ENCODE peak calls at places on chromosomes 11 and 22, in ten cellular contexts. D is tibial nerve; V is DND-41; W is CD8-positive, alpha-beta T cell; Z is GM12864; L is astrocyte of the spinal cord; Y is fibroblast of mammary gland; J is cardiac fibroblast; U is retinal pigment epithelial cell; T is left ventricle myocardium inferior. M is an unnamed sample.

GRCh38 chr11:113167599-113167998 is 146.8 kb upstream of the TTC12 start:
- DNase-seq in D (no peak), W (no peak), J (no peak), V (no peak), U (no peak), Y (no peak), Z (no peak), L (no peak), T (peak), M (no peak)

GRCh38 chr11:17923213-17923612 is 89.6 kb downstream of the SERGEF start:
- DNase-seq in T (peak), V (no peak), L (no peak), U (peak), Z (no peak), D (no peak), W (no peak), Y (peak), J (peak), M (peak)

GRCh38 chr22:49018601-49019000 is 809.1 kb downstream of the BRD1 start:
- DNase-seq in V (no peak), D (peak), Z (no peak), L (no peak), J (no peak), T (no peak), W (peak), U (no peak), Y (no peak), M (no peak)

GRCh38 chr22:25874327-25874726 is 132.3 kb downstream of the MYO18B start:
- DNase-seq in L (no peak), D (no peak), V (no peak), U (no peak), T (no peak), Z (no peak), J (no peak), W (no peak), Y (no peak), M (no peak)

GRCh38 chr11:18384157-18384641 is 10.2 kb upstream of the LDHA start:
- DNase-seq in L (peak), Z (peak), U (peak), W (no peak), T (peak), J (peak), Y (peak), D (peak), V (peak), M (peak)

GRCh38 chr11:34745209-34745608 is 124.3 kb downstream of the EHF start:
- DNase-seq in W (no peak), Y (no peak), T (no peak), Z (no peak), U (peak), V (no peak), L (no peak), D (no peak), J (no peak), M (no peak)

GRCh38 chr22:23786261-23786710 is 480 bp upstream of the SMARCB1 start:
- DNase-seq in D (no peak), U (no peak), T (no peak), Y (no peak), W (peak), J (no peak), Z (no peak), L (no peak), V (peak), M (peak)

GRCh38 chr11:2587976-2588748 is 111.6 kb downstream of the KCNQ1OT1 start:
- DNase-seq in Y (no peak), V (no peak), J (no peak), Z (no peak), L (no peak), U (no peak), T (peak), W (peak), D (no peak), M (no peak)

GRCh38 chr11:32173435-32173834 is 82.6 kb downstream of the RCN1 start:
- DNase-seq in T (peak), D (no peak), Z (no peak), W (no peak), U (no peak), V (no peak), Y (peak), L (peak), J (peak), M (peak)

GRCh38 chr11:102256251-102256650 is 61.0 kb upstream of the BIRC3 start:
- DNase-seq in Y (peak), W (no peak), D (no peak), T (no peak), U (no peak), Z (no peak), V (no peak), L (peak), J (peak), M (peak)

GRCh38 chr22:30287626-30288413 is 1.5 kb downstream of the CASTOR1 start:
- DNase-seq in Z (peak), U (peak), T (peak), J (peak), V (peak), L (peak), Y (peak), D (peak), W (peak), M (peak)

GRCh38 chr11:118914178-118914918 is 11.4 kb downstream of the BCL9L start:
- DNase-seq in V (peak), L (no peak), U (no peak), Z (no peak), T (peak), D (no peak), Y (no peak), W (peak), J (no peak), M (no peak)

GRCh38 chr22:38239101-38239761 is 33.6 kb downstream of the TMEM184B start:
- DNase-seq in L (peak), J (peak), D (no peak), T (no peak), Z (no peak), V (no peak), W (no peak), Y (peak), U (peak), M (peak)

GRCh38 chr11:9030601-9031000 is 26.8 kb upstream of the NRIP3 start:
- DNase-seq in L (no peak), D (no peak), Z (no peak), T (no peak), W (no peak), V (no peak), U (no peak), Y (no peak), J (no peak), M (no peak)

GRCh38 chr11:125431009-125431408 is 65.1 kb downstream of the FEZ1 start:
- DNase-seq in W (no peak), V (no peak), D (no peak), J (no peak), U (no peak), Z (no peak), L (no peak), T (no peak), Y (no peak), M (no peak)

GRCh38 chr11:6002202-6002699 is 4.5 kb downstream of the OR56A4 start:
- DNase-seq in T (no peak), V (no peak), Z (no peak), Y (no peak), L (no peak), W (no peak), J (no peak), D (no peak), U (no peak), M (no peak)

GRCh38 chr11:56841210-56841810 is 92.8 kb upstream of the OR9G4 start:
- DNase-seq in J (peak), Z (peak), L (peak), Y (peak), U (peak), W (peak), D (no peak), V (peak), T (no peak), M (peak)

GRCh38 chr11:31421840-31422239 is 52.2 kb downstream of the DNAJC24 start:
- DNase-seq in V (no peak), L (no peak), J (no peak), Y (no peak), T (no peak), Z (no peak), U (no peak), D (no peak), W (no peak), M (no peak)

GRCh38 chr11:106105986-106106385 is 28.5 kb downstream of the AASDHPPT start:
- DNase-seq in T (no peak), L (no peak), U (no peak), W (no peak), J (no peak), Y (no peak), Z (no peak), V (no peak), D (no peak), M (no peak)

GRCh38 chr11:13965337-13965736 is 2.8 kb downstream of the SPON1 start:
- DNase-seq in L (no peak), D (no peak), T (no peak), W (no peak), Z (no peak), U (no peak), V (no peak), J (no peak), Y (no peak), M (no peak)

GRCh38 chr11:126832387-126832786 is 168.2 kb downstream of the KIRREL3 start:
- DNase-seq in L (no peak), J (no peak), Z (no peak), U (no peak), D (no peak), W (no peak), T (no peak), Y (no peak), V (no peak), M (no peak)

GRCh38 chr11:41498726-41499125 is 39.3 kb upstream of the LRRC4C start:
- DNase-seq in T (no peak), W (no peak), J (peak), Z (no peak), V (no peak), U (no peak), L (peak), Y (peak), D (no peak), M (no peak)

GRCh38 chr11:79110308-79110707 is 330.5 kb downstream of the TENM4 start:
- DNase-seq in U (no peak), D (no peak), W (no peak), Y (no peak), J (no peak), V (no peak), L (no peak), T (no peak), Z (no peak), M (no peak)

GRCh38 chr22:19291218-19291579 is 320 bp downstream of the CLTCL1 start:
- DNase-seq in J (no peak), V (peak), Y (no peak), D (no peak), U (no peak), Z (no peak), W (no peak), T (peak), L (peak), M (no peak)

GRCh38 chr11:68409748-68410344 is 50.7 kb upstream of the PPP6R3 start:
- DNase-seq in L (no peak), Z (no peak), W (no peak), U (no peak), J (no peak), V (no peak), D (no peak), Y (no peak), T (no peak), M (no peak)

GRCh38 chr22:24144056-24144455 is 37.2 kb upstream of the SUSD2 start:
- DNase-seq in W (no peak), D (no peak), Y (no peak), V (no peak), L (no peak), U (no peak), Z (no peak), T (no peak), J (no peak), M (no peak)

GRCh38 chr22:28282346-28282745 is 363.3 kb upstream of the PITPNB start:
- DNase-seq in T (no peak), V (no peak), J (peak), L (peak), W (no peak), D (no peak), Z (no peak), U (no peak), Y (peak), M (peak)

GRCh38 chr11:394034-394857 is at the start of gene PKP3:
- DNase-seq in J (peak), V (no peak), D (no peak), Y (peak), W (no peak), Z (no peak), U (no peak), L (peak), T (no peak), M (peak)

GRCh38 chr11:119356349-119357031 is 10.0 kb upstream of the MFRP start:
- DNase-seq in U (no peak), W (peak), D (peak), V (peak), L (peak), T (peak), Z (no peak), J (peak), Y (peak), M (peak)

GRCh38 chr11:130314749-130315285 is at the start of gene ZBTB44:
- DNase-seq in L (peak), J (peak), Z (peak), W (peak), T (peak), V (peak), U (peak), Y (peak), D (peak), M (peak)

GRCh38 chr11:126088999-126089398 is 26.3 kb upstream of the CDON start:
- DNase-seq in V (no peak), T (no peak), D (no peak), W (no peak), L (no peak), J (no peak), Y (no peak), U (no peak), Z (no peak), M (no peak)

GRCh38 chr11:45110562-45110961 is 35.9 kb upstream of the PRDM11 start:
- DNase-seq in J (peak), D (no peak), Y (peak), W (peak), U (no peak), L (peak), Z (peak), V (peak), T (no peak), M (peak)

GRCh38 chr22:22955866-22956535 is 68.4 kb downstream of the IGLL5 start:
- DNase-seq in V (peak), Y (peak), J (peak), T (no peak), Z (peak), W (peak), L (peak), U (peak), D (peak), M (peak)

GRCh38 chr22:44543362-44543761 is 45.3 kb upstream of the RTL6 start:
- DNase-seq in Z (no peak), Y (no peak), D (no peak), W (no peak), L (no peak), J (no peak), U (no peak), T (no peak), V (no peak), M (no peak)

GRCh38 chr11:127027000-127027399 is 26.4 kb upstream of the KIRREL3 start:
- DNase-seq in L (no peak), J (no peak), U (no peak), W (no peak), V (no peak), D (no peak), Y (no peak), Z (no peak), T (no peak), M (no peak)

GRCh38 chr22:35705141-35705540 is 12.5 kb upstream of the APOL5 start:
- DNase-seq in U (no peak), J (peak), D (no peak), Y (peak), T (no peak), L (peak), Z (no peak), W (no peak), V (no peak), M (peak)

DNA sequence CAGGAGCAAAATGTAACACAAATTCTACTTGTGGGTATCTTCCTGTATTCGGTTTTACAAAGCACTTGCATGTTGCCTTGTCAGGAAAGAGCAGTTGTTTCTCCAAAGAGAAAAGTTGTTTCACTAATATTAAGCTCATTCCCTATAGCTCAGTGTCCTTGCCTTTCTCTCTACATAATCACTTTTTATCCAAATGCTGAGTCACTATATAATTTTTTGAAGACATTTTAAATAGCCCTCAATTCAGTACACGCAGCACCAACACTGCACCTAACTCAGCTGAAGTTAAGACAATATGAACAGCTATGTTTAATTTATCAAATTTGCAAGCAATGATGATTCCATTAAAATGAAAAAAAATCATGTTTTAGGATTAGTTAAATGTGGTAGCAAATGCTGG is 14.5 kb upstream of the MRTFA start:
- DNase-seq in L (no peak), V (no peak), W (no peak), J (no peak), Y (no peak), U (no peak), D (no peak), T (no peak), Z (no peak), M (no peak)
- H3K4me3 ChIP-seq in L (no peak), V (no peak), W (no peak), J (no peak), Y (peak), U (no peak), D (no peak), T (peak), Z (peak), M (no peak)

GRCh38 chr11:36469063-36469462 is 41.0 kb downstream of the TRAF6 start:
- DNase-seq in U (no peak), Y (peak), D (no peak), V (peak), J (peak), T (no peak), L (peak), W (no peak), Z (no peak), M (no peak)
- TF ChIP-seq CTCF in U (peak), Y (peak), D (no peak), V (peak), J (peak), T (no peak), L (peak), W (no peak), Z (peak), M (peak)

DNA sequence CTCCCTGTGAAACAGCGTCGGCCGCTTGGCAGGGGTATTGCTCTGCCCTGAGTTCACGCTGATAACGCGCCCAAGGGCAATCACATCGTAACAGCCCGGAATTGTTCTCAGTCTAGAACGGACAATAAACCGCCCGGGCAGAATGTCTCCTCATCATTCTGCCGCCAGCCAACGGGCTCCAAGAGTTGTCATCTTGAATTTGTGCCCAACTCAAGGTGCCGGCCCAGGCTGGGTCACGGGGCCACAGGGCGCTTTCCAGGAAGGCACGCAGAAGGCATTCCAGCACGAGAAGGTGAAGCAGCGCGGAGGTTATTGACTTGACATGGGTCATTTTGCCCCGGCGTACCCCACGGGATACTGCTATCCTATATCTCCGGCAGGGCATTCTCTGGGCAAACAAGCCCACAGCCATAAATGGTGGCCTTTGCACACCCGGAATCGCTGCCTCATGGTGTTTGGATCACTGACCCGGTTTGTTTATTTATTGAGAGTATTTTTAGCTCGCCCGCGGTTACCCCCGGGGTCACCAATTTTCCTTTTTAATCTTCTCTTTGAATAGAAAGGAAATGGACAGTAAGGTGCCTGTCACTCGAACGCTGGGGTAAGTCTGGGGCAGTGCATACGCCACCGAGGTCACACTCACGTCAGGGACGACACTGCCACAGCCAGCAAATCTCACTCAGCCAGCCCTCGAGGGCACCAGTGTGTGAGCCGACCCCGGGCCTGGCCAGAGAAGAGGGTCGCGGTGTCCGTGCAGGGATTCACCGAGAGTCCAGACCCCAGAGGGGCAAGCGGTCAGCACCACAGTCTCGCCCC is 72.4 kb upstream of the FGF3 start:
- DNase-seq in Z (no peak), Y (no peak), J (no peak), U (no peak), W (no peak), D (no peak), V (no peak), L (no peak), T (no peak), M (no peak)
- H3K4me3 ChIP-seq in Z (no peak), Y (no peak), J (no peak), U (no peak), W (no peak), D (no peak), V (no peak), L (no peak), T (no peak), M (no peak)

DNA sequence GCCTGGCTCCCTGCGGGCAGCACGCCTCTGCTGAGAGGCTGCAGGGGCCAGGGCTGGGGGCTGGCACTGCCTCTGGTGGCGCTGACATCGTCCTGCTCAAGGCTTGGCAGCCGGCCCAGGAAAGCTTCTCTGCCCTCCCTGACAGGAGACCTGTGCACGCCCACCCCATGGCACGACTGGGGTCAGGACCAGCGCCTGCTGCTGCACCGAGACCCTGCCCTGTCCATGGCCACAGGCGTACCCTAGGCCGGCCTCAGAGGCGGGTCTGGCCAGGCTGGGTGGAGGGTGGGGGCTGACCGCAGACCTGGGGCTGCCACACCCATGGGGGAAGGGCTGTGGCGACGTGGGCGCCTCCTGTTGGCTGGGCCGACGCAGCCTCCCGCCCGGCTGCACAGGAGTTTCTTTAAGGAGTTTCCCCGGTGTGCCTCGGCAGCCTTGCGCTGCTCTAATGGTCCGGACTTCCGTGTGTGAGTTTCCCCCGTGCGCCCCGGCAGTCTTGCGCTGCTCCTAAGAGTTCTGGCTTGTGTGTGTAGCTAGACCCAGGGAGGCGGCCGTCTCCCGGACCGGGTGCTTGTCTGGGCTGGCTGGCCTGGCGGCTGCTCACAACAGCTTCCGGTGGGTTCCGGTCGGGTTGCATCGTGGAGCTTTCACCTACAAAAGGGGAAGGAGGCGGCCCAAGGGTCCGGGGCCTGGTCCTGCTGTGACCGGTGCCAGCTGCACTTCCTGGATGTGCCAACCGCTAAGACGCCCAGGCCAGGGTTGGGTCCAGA is 4.7 kb downstream of the TRABD start:
- DNase-seq in D (peak), U (peak), V (peak), L (peak), T (peak), Z (peak), J (peak), W (peak), Y (peak), M (peak)
- TF ChIP-seq CTCF in D (peak), U (peak), V (peak), L (peak), T (peak), Z (peak), J (peak), W (peak), Y (no peak), M (peak)

GRCh38 chr11:47177229-47177845 is 658 bp upstream of the ARFGAP2 start:
- DNase-seq in U (peak), T (peak), J (peak), L (peak), D (peak), Z (peak), V (peak), W (peak), Y (peak), M (peak)

GRCh38 chr11:47178305-47178704 is 1.6 kb upstream of the ARFGAP2 start:
- DNase-seq in D (no peak), J (no peak), W (no peak), V (no peak), U (no peak), L (no peak), T (no peak), Z (no peak), Y (no peak), M (no peak)

GRCh38 chr11:47178737-47179654 is 2.3 kb upstream of the ARFGAP2 start:
- DNase-seq in T (no peak), D (no peak), L (no peak), J (no peak), W (no peak), U (no peak), Z (no peak), V (no peak), Y (no peak), M (no peak)

GRCh38 chr11:47176328-47177228 is at the start of gene ARFGAP2:
- DNase-seq in L (peak), T (peak), Z (peak), W (peak), D (peak), V (peak), U (peak), Y (peak), J (peak), M (peak)

GRCh38 chr11:47177846-47178245 is 1.2 kb upstream of the ARFGAP2 start:
- DNase-seq in V (no peak), W (no peak), Y (no peak), T (peak), Z (no peak), J (no peak), D (no peak), U (no peak), L (no peak), M (no peak)
- H3K4me3 ChIP-seq in V (no peak), W (peak), Y (no peak), T (peak), Z (peak), J (no peak), D (no peak), U (no peak), L (no peak), M (no peak)

M was measured in foreskin fibroblast.